ENCODE peak calls at places on chromosomes 4 and X, in eight cellular contexts. One of them, this sample, is unnamed.

GRCh38 chr4:156999175-156999517 is 27.5 kb upstream of the PDGFC start:
- DNase-seq in CD4-positive, CD25-positive, alpha-beta regulatory T cell: no peak
- DNase-seq in spleen: no peak
- DNase-seq in Caco-2: no peak
- DNase-seq in neural progenitor cell: no peak
- DNase-seq in brain microvascular endothelial cell: peak; percentile 99
- DNase-seq in tibial artery: peak; percentile 26
- DNase-seq in A549: peak; percentile 75
- DNase-seq in this sample: no peak

GRCh38 chrX:108312938-108313337 is 125.3 kb downstream of the COL4A6 start:
- DNase-seq in Caco-2: peak; percentile 37
- DNase-seq in brain microvascular endothelial cell: peak; percentile 70
- DNase-seq in CD4-positive, CD25-positive, alpha-beta regulatory T cell: no peak
- DNase-seq in tibial artery: no peak
- DNase-seq in neural progenitor cell: peak; percentile 29
- DNase-seq in A549: peak; percentile 72
- DNase-seq in spleen: no peak
- DNase-seq in this sample: no peak

GRCh38 chr4:4857809-4858508 is 1.5 kb upstream of the MSX1 start:
- DNase-seq in neural progenitor cell: peak; percentile 84
- DNase-seq in tibial artery: no peak
- DNase-seq in A549: no peak
- DNase-seq in Caco-2: no peak
- DNase-seq in CD4-positive, CD25-positive, alpha-beta regulatory T cell: no peak
- DNase-seq in spleen: no peak
- DNase-seq in brain microvascular endothelial cell: no peak
- DNase-seq in this sample: no peak

GRCh38 chr4:24560770-24561415 is 23.5 kb downstream of the DHX15 start:
- DNase-seq in CD4-positive, CD25-positive, alpha-beta regulatory T cell: no peak
- DNase-seq in neural progenitor cell: no peak
- DNase-seq in spleen: no peak
- DNase-seq in A549: no peak
- DNase-seq in Caco-2: no peak
- DNase-seq in tibial artery: no peak
- DNase-seq in brain microvascular endothelial cell: no peak
- DNase-seq in this sample: no peak

GRCh38 chr4:61507091-61507490 is 307.0 kb downstream of the ADGRL3 start:
- DNase-seq in CD4-positive, CD25-positive, alpha-beta regulatory T cell: no peak
- DNase-seq in neural progenitor cell: peak; percentile 46
- DNase-seq in spleen: no peak
- DNase-seq in A549: no peak
- DNase-seq in brain microvascular endothelial cell: no peak
- DNase-seq in Caco-2: no peak
- DNase-seq in tibial artery: no peak
- DNase-seq in this sample: no peak

GRCh38 chr4:77635246-77635645 is 29.6 kb downstream of the CXCL13 start:
- DNase-seq in brain microvascular endothelial cell: no peak
- DNase-seq in tibial artery: no peak
- DNase-seq in CD4-positive, CD25-positive, alpha-beta regulatory T cell: no peak
- DNase-seq in spleen: no peak
- DNase-seq in A549: no peak
- DNase-seq in Caco-2: no peak
- DNase-seq in neural progenitor cell: no peak
- DNase-seq in this sample: no peak

GRCh38 chrX:31500920-31501319 is 429.1 kb upstream of the FTHL17 start:
- DNase-seq in Caco-2: no peak
- DNase-seq in spleen: no peak
- DNase-seq in neural progenitor cell: no peak
- DNase-seq in CD4-positive, CD25-positive, alpha-beta regulatory T cell: no peak
- DNase-seq in brain microvascular endothelial cell: peak; percentile 29
- DNase-seq in A549: no peak
- DNase-seq in tibial artery: no peak
- DNase-seq in this sample: no peak

GRCh38 chr4:71186566-71187398 is 152.0 kb upstream of the SLC4A4 start:
- DNase-seq in spleen: peak; percentile 84
- DNase-seq in neural progenitor cell: peak; percentile 84
- DNase-seq in CD4-positive, CD25-positive, alpha-beta regulatory T cell: no peak
- DNase-seq in tibial artery: peak; percentile 30
- DNase-seq in Caco-2: no peak
- DNase-seq in brain microvascular endothelial cell: no peak
- DNase-seq in A549: peak; percentile 33
- DNase-seq in this sample: peak; percentile 79

GRCh38 chrX:17521871-17522693 is 147.1 kb downstream of the NHS start:
- DNase-seq in brain microvascular endothelial cell: peak; percentile 9
- DNase-seq in spleen: no peak
- DNase-seq in CD4-positive, CD25-positive, alpha-beta regulatory T cell: no peak
- DNase-seq in neural progenitor cell: peak; percentile 49
- DNase-seq in Caco-2: peak; percentile 43
- DNase-seq in tibial artery: no peak
- DNase-seq in A549: peak; percentile 67
- DNase-seq in this sample: no peak

GRCh38 chr4:38141808-38142500 is 181.8 kb downstream of the PTTG2 start:
- DNase-seq in brain microvascular endothelial cell: peak; percentile 69
- DNase-seq in Caco-2: no peak
- DNase-seq in CD4-positive, CD25-positive, alpha-beta regulatory T cell: no peak
- DNase-seq in tibial artery: no peak
- DNase-seq in A549: no peak
- DNase-seq in neural progenitor cell: no peak
- DNase-seq in spleen: no peak
- DNase-seq in this sample: no peak

GRCh38 chrX:124194209-124194608 is 138.3 kb upstream of the TEX13D start:
- DNase-seq in A549: no peak
- DNase-seq in neural progenitor cell: no peak
- DNase-seq in spleen: no peak
- DNase-seq in brain microvascular endothelial cell: no peak
- DNase-seq in CD4-positive, CD25-positive, alpha-beta regulatory T cell: no peak
- DNase-seq in tibial artery: no peak
- DNase-seq in Caco-2: no peak
- DNase-seq in this sample: no peak

GRCh38 chrX:95629737-95630136 is 1054.9 kb upstream of the DIAPH2 start:
- DNase-seq in A549: no peak
- DNase-seq in Caco-2: no peak
- DNase-seq in spleen: no peak
- DNase-seq in tibial artery: no peak
- DNase-seq in brain microvascular endothelial cell: no peak
- DNase-seq in neural progenitor cell: peak; percentile 3
- DNase-seq in CD4-positive, CD25-positive, alpha-beta regulatory T cell: no peak
- DNase-seq in this sample: no peak

GRCh38 chr4:65126200-65126599 is 544.1 kb downstream of the EPHA5 start:
- DNase-seq in A549: no peak
- DNase-seq in neural progenitor cell: no peak
- DNase-seq in CD4-positive, CD25-positive, alpha-beta regulatory T cell: no peak
- DNase-seq in brain microvascular endothelial cell: no peak
- DNase-seq in Caco-2: no peak
- DNase-seq in spleen: no peak
- DNase-seq in tibial artery: no peak
- DNase-seq in this sample: no peak

GRCh38 chrX:45740291-45740690 is 539.6 kb upstream of the DIPK2B start:
- DNase-seq in brain microvascular endothelial cell: no peak
- DNase-seq in spleen: no peak
- DNase-seq in tibial artery: no peak
- DNase-seq in CD4-positive, CD25-positive, alpha-beta regulatory T cell: no peak
- DNase-seq in A549: no peak
- DNase-seq in neural progenitor cell: no peak
- DNase-seq in Caco-2: no peak
- DNase-seq in this sample: no peak

GRCh38 chr4:174672276-174672675 is 150.0 kb upstream of the HPGD start:
- DNase-seq in brain microvascular endothelial cell: no peak
- DNase-seq in CD4-positive, CD25-positive, alpha-beta regulatory T cell: no peak
- DNase-seq in Caco-2: no peak
- DNase-seq in spleen: no peak
- DNase-seq in neural progenitor cell: no peak
- DNase-seq in A549: peak; percentile 4
- DNase-seq in tibial artery: no peak
- DNase-seq in this sample: no peak

GRCh38 chrX:19846995-19847790 is 40.2 kb downstream of the SH3KBP1 start:
- DNase-seq in A549: peak; percentile 39
- DNase-seq in neural progenitor cell: no peak
- DNase-seq in tibial artery: peak; percentile 35
- DNase-seq in CD4-positive, CD25-positive, alpha-beta regulatory T cell: no peak
- DNase-seq in spleen: no peak
- DNase-seq in brain microvascular endothelial cell: peak; percentile 83
- DNase-seq in Caco-2: peak; percentile 47
- DNase-seq in this sample: no peak

GRCh38 chr4:173524218-173525117 is 5.6 kb downstream of the HAND2 start:
- DNase-seq in CD4-positive, CD25-positive, alpha-beta regulatory T cell: no peak
- DNase-seq in tibial artery: no peak
- DNase-seq in A549: no peak
- DNase-seq in brain microvascular endothelial cell: no peak
- DNase-seq in Caco-2: no peak
- DNase-seq in spleen: no peak
- DNase-seq in neural progenitor cell: no peak
- DNase-seq in this sample: no peak

GRCh38 chrX:97314348-97314747 is 430.6 kb downstream of the RPA4 start:
- DNase-seq in brain microvascular endothelial cell: no peak
- DNase-seq in CD4-positive, CD25-positive, alpha-beta regulatory T cell: no peak
- DNase-seq in A549: no peak
- DNase-seq in neural progenitor cell: no peak
- DNase-seq in spleen: no peak
- DNase-seq in tibial artery: no peak
- DNase-seq in Caco-2: no peak
- DNase-seq in this sample: no peak
- H3K4me3 ChIP-seq in brain microvascular endothelial cell: no peak overlapping the region
- H3K4me3 ChIP-seq in CD4-positive, CD25-positive, alpha-beta regulatory T cell: no peak overlapping the region
- H3K4me3 ChIP-seq in A549: no peak overlapping the region
- H3K4me3 ChIP-seq in neural progenitor cell: no peak overlapping the region
- H3K4me3 ChIP-seq in spleen: no peak overlapping the region
- H3K4me3 ChIP-seq in tibial artery: no peak overlapping the region
- H3K4me3 ChIP-seq in Caco-2: no peak overlapping the region
- H3K4me3 ChIP-seq in this sample: no peak overlapping the region

GRCh38 chr4:184316821-184317220 is 99.1 kb upstream of the ENPP6 start:
- DNase-seq in A549: no peak
- DNase-seq in tibial artery: no peak
- DNase-seq in spleen: no peak
- DNase-seq in neural progenitor cell: no peak
- DNase-seq in brain microvascular endothelial cell: no peak
- DNase-seq in CD4-positive, CD25-positive, alpha-beta regulatory T cell: no peak
- DNase-seq in Caco-2: no peak
- DNase-seq in this sample: no peak

GRCh38 chr4:184313710-184314659 is 96.3 kb upstream of the ENPP6 start:
- DNase-seq in brain microvascular endothelial cell: no peak
- DNase-seq in CD4-positive, CD25-positive, alpha-beta regulatory T cell: no peak
- DNase-seq in spleen: peak; percentile 79
- DNase-seq in Caco-2: no peak
- DNase-seq in tibial artery: no peak
- DNase-seq in neural progenitor cell: no peak
- DNase-seq in A549: no peak
- DNase-seq in this sample: peak; percentile 54

GRCh38 chr4:184313058-184313709 is 95.5 kb upstream of the ENPP6 start:
- DNase-seq in CD4-positive, CD25-positive, alpha-beta regulatory T cell: no peak
- DNase-seq in brain microvascular endothelial cell: no peak
- DNase-seq in A549: no peak
- DNase-seq in tibial artery: no peak
- DNase-seq in spleen: no peak
- DNase-seq in Caco-2: no peak
- DNase-seq in neural progenitor cell: no peak
- DNase-seq in this sample: no peak

GRCh38 chr4:184317234-184317918 is 99.7 kb upstream of the ENPP6 start:
- DNase-seq in CD4-positive, CD25-positive, alpha-beta regulatory T cell: no peak
- DNase-seq in spleen: no peak
- DNase-seq in brain microvascular endothelial cell: no peak
- DNase-seq in Caco-2: no peak
- DNase-seq in neural progenitor cell: no peak
- DNase-seq in tibial artery: no peak
- DNase-seq in A549: no peak
- DNase-seq in this sample: no peak

DNA sequence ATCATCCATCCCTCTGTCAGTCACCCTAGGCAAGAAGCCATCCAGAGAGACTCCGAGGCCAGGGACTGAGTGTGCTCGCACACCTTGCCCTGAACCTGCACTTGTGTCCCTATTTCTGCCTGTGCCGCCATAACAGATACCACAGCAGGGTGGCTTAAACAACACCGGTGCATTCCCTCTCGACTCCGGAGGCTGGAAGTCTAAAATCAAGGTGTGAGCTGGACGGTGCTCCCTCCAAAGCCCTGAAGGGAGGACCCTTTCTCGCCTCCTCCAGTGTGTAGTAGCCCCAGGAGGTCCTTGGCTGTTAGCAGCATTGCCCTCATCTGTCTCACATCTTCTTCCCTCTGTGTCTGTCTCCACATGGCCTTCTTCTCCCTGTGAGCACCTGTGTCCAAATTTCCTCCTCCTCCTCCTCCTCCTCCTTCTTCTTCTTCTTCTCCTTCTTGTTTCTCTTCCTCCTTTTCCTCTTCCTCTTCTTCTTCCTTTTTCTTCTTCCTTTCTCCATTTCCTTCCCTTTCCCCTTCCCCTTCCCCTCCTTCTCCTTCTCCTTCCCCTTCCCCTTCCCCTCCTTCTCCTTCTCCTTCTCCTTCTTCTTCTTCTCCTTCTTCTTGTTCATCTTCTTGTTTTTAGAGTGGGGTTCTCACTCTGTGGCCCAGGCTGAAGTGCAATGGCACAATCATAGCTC is 98.1 kb upstream of the ENPP6 start:
- DNase-seq in spleen: no peak
- DNase-seq in tibial artery: no peak
- DNase-seq in neural progenitor cell: no peak
- DNase-seq in A549: no peak
- DNase-seq in brain microvascular endothelial cell: no peak
- DNase-seq in CD4-positive, CD25-positive, alpha-beta regulatory T cell: no peak
- DNase-seq in Caco-2: no peak
- DNase-seq in this sample: no peak
- H3K4me3 ChIP-seq in spleen: no peak overlapping the region
- H3K4me3 ChIP-seq in tibial artery: no peak overlapping the region
- H3K4me3 ChIP-seq in neural progenitor cell: no peak overlapping the region
- H3K4me3 ChIP-seq in A549: no peak overlapping the region
- H3K4me3 ChIP-seq in brain microvascular endothelial cell: no peak overlapping the region
- H3K4me3 ChIP-seq in CD4-positive, CD25-positive, alpha-beta regulatory T cell: no peak overlapping the region
- H3K4me3 ChIP-seq in Caco-2: no peak overlapping the region
- H3K4me3 ChIP-seq in this sample: no peak overlapping the region

GRCh38 chr4:87848622-87849351 is 16.0 kb downstream of the MEPE start:
- DNase-seq in neural progenitor cell: peak; percentile 71
- DNase-seq in brain microvascular endothelial cell: peak; percentile 71
- DNase-seq in CD4-positive, CD25-positive, alpha-beta regulatory T cell: no peak
- DNase-seq in spleen: no peak
- DNase-seq in tibial artery: peak; percentile 48
- DNase-seq in Caco-2: no peak
- DNase-seq in A549: peak; percentile 50
- DNase-seq in this sample: peak; percentile 24
- H3K4me3 ChIP-seq in neural progenitor cell: peak overlapping the region; percentile 48
- H3K4me3 ChIP-seq in brain microvascular endothelial cell: no peak overlapping the region
- H3K4me3 ChIP-seq in CD4-positive, CD25-positive, alpha-beta regulatory T cell: peak overlapping the region; percentile 42
- H3K4me3 ChIP-seq in spleen: peak overlapping the region; percentile 46
- H3K4me3 ChIP-seq in tibial artery: peak overlapping the region; percentile 21
- H3K4me3 ChIP-seq in Caco-2: no peak overlapping the region
- H3K4me3 ChIP-seq in A549: peak overlapping the region; percentile 37
- H3K4me3 ChIP-seq in this sample: no peak overlapping the region

DNA sequence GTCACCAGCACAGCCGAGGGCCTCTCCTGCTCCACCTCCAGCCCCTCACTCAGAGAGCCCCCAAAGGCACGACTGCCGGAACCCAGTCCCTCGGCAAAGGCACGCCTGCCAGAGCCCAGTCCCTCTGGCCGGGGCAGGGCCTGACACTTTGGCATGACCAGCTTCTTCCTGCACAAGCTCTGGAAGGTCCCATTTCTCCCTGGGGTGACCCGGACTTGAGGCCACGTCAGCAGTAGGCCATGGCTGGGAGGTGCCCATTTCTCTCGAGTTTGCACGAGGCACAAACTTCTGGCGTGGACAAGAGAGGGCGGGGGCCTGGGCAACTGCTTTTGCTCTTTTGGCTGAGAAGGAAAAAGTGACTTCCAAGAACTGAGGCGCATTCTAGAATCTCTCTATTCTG is 62.2 kb upstream of the GPR78 start:
- DNase-seq in neural progenitor cell: no peak
- DNase-seq in Caco-2: no peak
- DNase-seq in spleen: no peak
- DNase-seq in A549: no peak
- DNase-seq in CD4-positive, CD25-positive, alpha-beta regulatory T cell: no peak
- DNase-seq in brain microvascular endothelial cell: no peak
- DNase-seq in tibial artery: no peak
- DNase-seq in this sample: no peak
- H3K4me3 ChIP-seq in neural progenitor cell: no peak overlapping the region
- H3K4me3 ChIP-seq in Caco-2: no peak overlapping the region
- H3K4me3 ChIP-seq in spleen: no peak overlapping the region
- H3K4me3 ChIP-seq in A549: no peak overlapping the region
- H3K4me3 ChIP-seq in CD4-positive, CD25-positive, alpha-beta regulatory T cell: no peak overlapping the region
- H3K4me3 ChIP-seq in brain microvascular endothelial cell: no peak overlapping the region
- H3K4me3 ChIP-seq in tibial artery: no peak overlapping the region
- H3K4me3 ChIP-seq in this sample: no peak overlapping the region